ENCODE peak calls at places on chromosomes 1 and 21, in six cellular contexts. V, H, A, D, L and Q are unnamed samples.

GRCh38 chr21:39386194-39386593 is 37.3 kb upstream of the HMGN1 start:
- DNase-seq in V (no peak), H (peak; percentile 51), A (peak; percentile 73), D (no peak), L (no peak), Q (no peak)

GRCh38 chr1:74780600-74780999 is 47.6 kb downstream of the TYW3 start:
- DNase-seq in V (no peak), H (no peak), A (no peak), D (no peak), L (no peak), Q (no peak)

GRCh38 chr1:233112184-233113008 is 162.0 kb downstream of the NTPCR start:
- DNase-seq in V (no peak), H (no peak), A (no peak), D (no peak), L (no peak), Q (no peak)

GRCh38 chr1:67760030-67760821 is 73.0 kb downstream of the GNG12 start:
- DNase-seq in V (peak; percentile 73), H (peak; percentile 83), A (no peak), D (peak; percentile 90), L (peak; percentile 69), Q (peak; percentile 56)

GRCh38 chr1:46682064-46682463 is 10.4 kb downstream of the TEX38 start:
- DNase-seq in V (no peak), H (no peak), A (no peak), D (no peak), L (no peak), Q (no peak)

GRCh38 chr1:32989160-32989894 is 24.7 kb upstream of the RNF19B start:
- DNase-seq in V (no peak), H (peak; percentile 99), A (peak; percentile 84), D (no peak), L (no peak), Q (no peak)

GRCh38 chr1:56522680-56523079 is 56.7 kb downstream of the PLPP3 start:
- DNase-seq in V (no peak), H (no peak), A (no peak), D (no peak), L (no peak), Q (no peak)

GRCh38 chr1:5740865-5741860 is 251.1 kb downstream of the NPHP4 start:
- DNase-seq in V (no peak), H (no peak), A (peak; percentile 35), D (no peak), L (no peak), Q (no peak)

GRCh38 chr1:54051936-54052469 is 1.0 kb downstream of the TMEM59 start:
- DNase-seq in V (peak; percentile 6), H (peak; percentile 58), A (no peak), D (no peak), L (no peak), Q (no peak)

GRCh38 chr1:236982380-236982779 is 21.9 kb downstream of the MT1HL1 start:
- DNase-seq in V (no peak), H (no peak), A (no peak), D (no peak), L (no peak), Q (no peak)

GRCh38 chr1:198888379-198888778 is 249.5 kb downstream of the PTPRC start:
- DNase-seq in V (no peak), H (no peak), A (no peak), D (no peak), L (no peak), Q (no peak)

GRCh38 chr21:14403681-14404318 is 20.9 kb upstream of the HSPA13 start:
- DNase-seq in V (peak; percentile 28), H (peak; percentile 45), A (no peak), D (peak; percentile 9), L (no peak), Q (no peak)

GRCh38 chr1:109111386-109112055 is 2.4 kb upstream of the ELAPOR1 start:
- DNase-seq in V (no peak), H (no peak), A (no peak), D (no peak), L (no peak), Q (no peak)

GRCh38 chr1:226407497-226408284 is at the start of gene PARP1:
- DNase-seq in V (peak; percentile 98), H (peak; percentile 83), A (peak; percentile 95), D (no peak), L (peak; percentile 91), Q (peak; percentile 94)

GRCh38 chr1:38097256-38097655 is 50.7 kb upstream of the POU3F1 start:
- DNase-seq in V (no peak), H (no peak), A (no peak), D (no peak), L (no peak), Q (no peak)

GRCh38 chr1:178192686-178193085 is 98.8 kb downstream of the RASAL2 start:
- DNase-seq in V (no peak), H (peak; percentile 84), A (no peak), D (no peak), L (peak; percentile 18), Q (no peak)

GRCh38 chr1:214446772-214447556 is 104.4 kb downstream of the PTPN14 start:
- DNase-seq in V (no peak), H (peak; percentile 95), A (no peak), D (no peak), L (no peak), Q (no peak)

GRCh38 chr1:102776074-102776473 is 332.2 kb downstream of the COL11A1 start:
- DNase-seq in V (no peak), H (no peak), A (no peak), D (no peak), L (no peak), Q (no peak)

GRCh38 chr1:53739109-53739681 is at the start of gene GLIS1:
- DNase-seq in V (peak; percentile 98), H (peak; percentile 79), A (peak; percentile 87), D (no peak), L (peak; percentile 91), Q (peak; percentile 83)

GRCh38 chr21:31665397-31665796 is 5.9 kb downstream of the SOD1 start:
- DNase-seq in V (no peak), H (peak; percentile 50), A (no peak), D (no peak), L (peak; percentile 7), Q (no peak)

GRCh38 chr1:106944721-106945120 is 111.8 kb upstream of the PRMT6 start:
- DNase-seq in V (no peak), H (peak; percentile 66), A (no peak), D (no peak), L (no peak), Q (no peak)

GRCh38 chr21:31524140-31524539 is 135.4 kb upstream of the SOD1 start:
- DNase-seq in V (no peak), H (no peak), A (no peak), D (no peak), L (no peak), Q (no peak)

GRCh38 chr1:14758962-14759361 is 160.5 kb downstream of the KAZN start:
- DNase-seq in V (no peak), H (no peak), A (no peak), D (no peak), L (no peak), Q (no peak)

GRCh38 chr1:65924471-65924870 is 131.8 kb downstream of the PDE4B start:
- DNase-seq in V (no peak), H (peak; percentile 74), A (no peak), D (no peak), L (no peak), Q (no peak)

GRCh38 chr1:109214695-109215623 is 1.2 kb downstream of the SARS1 start:
- DNase-seq in V (peak; percentile 55), H (peak; percentile 85), A (no peak), D (peak; percentile 25), L (no peak), Q (no peak)

GRCh38 chr1:56852478-56852877 is 2.1 kb upstream of the C8A start:
- DNase-seq in V (no peak), H (no peak), A (no peak), D (no peak), L (no peak), Q (no peak)

GRCh38 chr1:167689569-167689925 is 32.2 kb upstream of the MPZL1 start:
- DNase-seq in V (no peak), H (peak; percentile 15), A (no peak), D (no peak), L (no peak), Q (no peak)

GRCh38 chr1:116163533-116163932 is 52.3 kb downstream of the MAB21L3 start:
- DNase-seq in V (no peak), H (no peak), A (no peak), D (no peak), L (no peak), Q (no peak)

GRCh38 chr1:38444311-38444710 is 397.7 kb upstream of the POU3F1 start:
- DNase-seq in V (no peak), H (peak; percentile 55), A (no peak), D (no peak), L (no peak), Q (no peak)

GRCh38 chr1:92538048-92538412 is 51.3 kb upstream of the GFI1 start:
- DNase-seq in V (peak; percentile 64), H (peak; percentile 11), A (no peak), D (peak; percentile 71), L (no peak), Q (peak; percentile 55)

GRCh38 chr1:243325305-243325890 is 69.6 kb downstream of the SDCCAG8 start:
- DNase-seq in V (peak; percentile 40), H (peak; percentile 77), A (no peak), D (no peak), L (peak; percentile 29), Q (no peak)

GRCh38 chr1:223462047-223462446 is 68.8 kb downstream of the CCDC185 start:
- DNase-seq in V (no peak), H (no peak), A (no peak), D (no peak), L (no peak), Q (no peak)
- TF ChIP-seq CTCF in V (no peak), H (no peak), A (no peak), D (no peak), L (no peak), Q (no peak)

DNA sequence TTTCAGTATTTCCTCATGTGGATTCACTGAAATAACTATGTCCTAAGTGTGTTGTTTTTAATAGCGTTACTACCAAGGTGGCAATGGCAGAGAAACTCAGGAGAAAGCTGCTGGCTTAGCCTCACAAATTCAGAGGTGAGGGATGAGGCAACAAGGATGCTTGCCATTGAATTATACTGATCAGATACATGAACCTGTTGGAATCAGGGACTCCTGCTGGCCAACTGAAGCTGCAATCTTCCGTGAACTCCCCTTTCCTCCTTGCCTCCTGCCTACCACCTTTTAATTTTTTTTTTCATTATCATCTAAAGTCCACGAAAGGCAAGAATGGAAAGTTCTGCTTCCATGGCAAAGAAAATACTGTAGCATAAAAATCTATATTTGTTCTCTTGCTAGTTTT is 254.7 kb downstream of the NFIA start:
- DNase-seq in V (no peak), H (peak; percentile 22), A (no peak), D (no peak), L (no peak), Q (no peak)
- TF ChIP-seq CTCF in V (no peak), H (peak; percentile 27), A (peak; percentile 6), D (no peak), L (no peak), Q (no peak)

GRCh38 chr1:155253208-155253607 is 2.1 kb downstream of the ENTREP3 start:
- DNase-seq in V (no peak), H (no peak), A (no peak), D (no peak), L (no peak), Q (no peak)
- TF ChIP-seq CTCF in V (no peak), H (peak; percentile 9), A (no peak), D (no peak), L (no peak), Q (no peak)

DNA sequence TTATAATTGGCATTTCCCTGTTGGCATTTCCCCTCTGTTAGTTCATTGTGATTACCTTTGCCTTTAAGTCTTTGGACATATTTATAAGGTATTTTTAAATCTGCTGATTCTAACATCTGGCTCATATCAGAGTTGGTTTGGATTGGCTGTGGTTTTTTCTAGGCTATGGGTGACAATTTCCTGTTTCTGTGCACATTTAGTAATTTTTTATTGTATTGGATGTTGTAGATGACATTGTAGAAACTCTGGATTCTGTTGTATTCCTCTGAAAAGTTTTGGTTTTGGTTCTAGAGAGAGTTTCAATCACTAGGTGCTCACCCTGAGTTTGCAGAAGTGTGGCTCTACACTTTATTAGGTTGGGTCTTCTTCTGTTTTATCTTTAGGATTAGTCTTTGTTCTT is 110.1 kb upstream of the ARHGEF16 start:
- DNase-seq in V (no peak), H (no peak), A (no peak), D (no peak), L (no peak), Q (no peak)
- TF ChIP-seq CTCF in V (no peak), H (no peak), A (no peak), D (no peak), L (no peak), Q (no peak)